ENCODE peak calls at places on chromosomes 5 and 9, in seven cellular contexts. S is stimulated activated CD4-positive, alpha-beta T cell treated with anti-CD3 and anti-CD28 coated beads, Interleukin-15, amount 100 ng/mL, for 48 hours; Z is NCI-H510A treated with DMSO at 0.1 percent for 48 hours; Y is effector CD4-positive, alpha-beta T cell; T is activated naive CD8-positive, alpha-beta T cell treated with anti-CD3 and anti-CD28 coated beads, Interleukin-2, amount 50 U/mL, for 24 hours; N is brain microvascular endothelial cell; R is GM23248. A is an unnamed sample.
A peak's percentile ranks its signal among the peaks of the same experiment; 100 is the strongest.

GRCh38 chr5:171428168-171428658 is 8.8 kb downstream of the FGF18 start:
- DNase-seq in S (no peak), Z (no peak), Y (no peak), T (no peak), N (no peak), R (no peak), A (no peak)

GRCh38 chr5:67983251-67983941 is 232.2 kb upstream of the PIK3R1 start:
- DNase-seq in S (no peak), Z (no peak), Y (no peak), T (no peak), N (peak; percentile 39), R (peak; percentile 84), A (no peak)

GRCh38 chr5:54021413-54022155 is 288.8 kb downstream of the ARL15 start:
- DNase-seq in S (no peak), Z (no peak), Y (no peak), T (no peak), N (no peak), R (peak; percentile 15), A (no peak)

GRCh38 chr5:180898621-180899246 is at the start of gene BTNL8:
- DNase-seq in S (no peak), Z (no peak), Y (no peak), T (no peak), N (no peak), R (no peak), A (no peak)

GRCh38 chr9:2657427-2657826 is 35.8 kb downstream of the VLDLR start:
- DNase-seq in S (no peak), Z (no peak), Y (no peak), T (peak; percentile 33), N (no peak), R (no peak), A (no peak)

GRCh38 chr5:58582004-58582403 is 871 bp upstream of the RAB3C start:
- DNase-seq in S (no peak), Z (peak; percentile 43), Y (no peak), T (no peak), N (no peak), R (no peak), A (peak; percentile 83)

GRCh38 chr9:100213730-100214477 is 114.9 kb downstream of the INVS start:
- DNase-seq in S (no peak), Z (no peak), Y (no peak), T (no peak), N (peak; percentile 80), R (peak; percentile 61), A (no peak)

GRCh38 chr5:136058031-136058971 is 29.5 kb downstream of the TGFBI start:
- DNase-seq in S (no peak), Z (peak; percentile 11), Y (no peak), T (no peak), N (peak; percentile 98), R (peak; percentile 96), A (no peak)

GRCh38 chr5:147558131-147558730 is 48.4 kb upstream of the DPYSL3 start:
- DNase-seq in S (no peak), Z (no peak), Y (no peak), T (no peak), N (no peak), R (peak; percentile 33), A (no peak)

GRCh38 chr9:127723450-127723849 is 7.6 kb downstream of the TTC16 start:
- DNase-seq in S (no peak), Z (no peak), Y (no peak), T (no peak), N (peak; percentile 11), R (peak; percentile 93), A (no peak)

GRCh38 chr9:69949396-69949795 is 94.3 kb upstream of the MAMDC2 start:
- DNase-seq in S (no peak), Z (no peak), Y (no peak), T (no peak), N (no peak), R (peak; percentile 65), A (no peak)

GRCh38 chr5:176192094-176192721 is 46.0 kb upstream of the SIMC1 start:
- DNase-seq in S (no peak), Z (peak; percentile 23), Y (no peak), T (no peak), N (no peak), R (no peak), A (peak; percentile 61)

GRCh38 chr9:136623016-136623848 is 39.5 kb upstream of the EGFL7 start:
- DNase-seq in S (no peak), Z (no peak), Y (no peak), T (no peak), N (no peak), R (no peak), A (no peak)

GRCh38 chr5:132926437-132926836 is 37.0 kb downstream of the AFF4 start:
- DNase-seq in S (no peak), Z (no peak), Y (no peak), T (no peak), N (no peak), R (no peak), A (no peak)

GRCh38 chr9:106482733-106483132 is 380.2 kb upstream of the ZNF462 start:
- DNase-seq in S (no peak), Z (peak; percentile 2), Y (no peak), T (no peak), N (no peak), R (no peak), A (no peak)

GRCh38 chr9:130539473-130540223 is 39.7 kb upstream of the FUBP3 start:
- DNase-seq in S (no peak), Z (no peak), Y (no peak), T (no peak), N (peak; percentile 68), R (peak; percentile 76), A (no peak)

GRCh38 chr5:164203581-164204225 is 698.3 kb downstream of the MAT2B start:
- DNase-seq in S (no peak), Z (no peak), Y (no peak), T (no peak), N (no peak), R (no peak), A (no peak)

GRCh38 chr5:29161399-29161798 is 2032.1 kb upstream of the CDH6 start:
- DNase-seq in S (no peak), Z (peak; percentile 56), Y (no peak), T (no peak), N (no peak), R (no peak), A (no peak)

GRCh38 chr5:135432113-135432512 is 15.0 kb downstream of the DCANP1 start:
- DNase-seq in S (no peak), Z (no peak), Y (no peak), T (no peak), N (no peak), R (no peak), A (no peak)

GRCh38 chr9:95494022-95494415 is 22.8 kb downstream of the PTCH1 start:
- DNase-seq in S (peak; percentile 29), Z (peak; percentile 91), Y (no peak), T (no peak), N (no peak), R (no peak), A (no peak)

GRCh38 chr5:159571501-159572244 is 241.4 kb upstream of the IL12B start:
- DNase-seq in S (no peak), Z (no peak), Y (no peak), T (no peak), N (no peak), R (no peak), A (peak; percentile 12)

GRCh38 chr5:98840946-98841345 is 67.5 kb downstream of the RGMB start:
- DNase-seq in S (no peak), Z (no peak), Y (no peak), T (no peak), N (no peak), R (no peak), A (no peak)

A was measured in NCI-H146.